ENCODE peak calls at places on chromosomes 4 and X, in eight cellular contexts. One of them, this sample, is unnamed. For H3K27me3, the result is how much of the 10 kb centered on the place peaks cover.

GRCh38 chrX:13346646-13347045 is 26.8 kb upstream of the ATXN3L start:
- DNase-seq in MM.1S: no peak
- DNase-seq in heart right ventricle: no peak
- DNase-seq in heart left ventricle: no peak
- DNase-seq in brain microvascular endothelial cell: no peak
- DNase-seq in endodermal cell: no peak
- DNase-seq in psoas muscle: no peak
- DNase-seq in HCT116: no peak
- DNase-seq in this sample: no peak

GRCh38 chr4:120839974-120840751 is 82.4 kb downstream of the PRDM5 start:
- DNase-seq in MM.1S: no peak
- DNase-seq in heart right ventricle: no peak
- DNase-seq in heart left ventricle: no peak
- DNase-seq in brain microvascular endothelial cell: no peak
- DNase-seq in endodermal cell: no peak
- DNase-seq in psoas muscle: peak
- DNase-seq in HCT116: no peak
- DNase-seq in this sample: no peak

GRCh38 chrX:134251241-134251640 is 14.3 kb downstream of the CCDC160 start:
- DNase-seq in MM.1S: no peak
- DNase-seq in heart right ventricle: no peak
- DNase-seq in heart left ventricle: no peak
- DNase-seq in brain microvascular endothelial cell: no peak
- DNase-seq in endodermal cell: no peak
- DNase-seq in psoas muscle: no peak
- DNase-seq in HCT116: no peak
- DNase-seq in this sample: no peak

GRCh38 chr4:15234585-15235126 is 193.2 kb upstream of the C1QTNF7 start:
- DNase-seq in MM.1S: no peak
- DNase-seq in heart right ventricle: peak
- DNase-seq in heart left ventricle: no peak
- DNase-seq in brain microvascular endothelial cell: peak
- DNase-seq in endodermal cell: no peak
- DNase-seq in psoas muscle: no peak
- DNase-seq in HCT116: no peak
- DNase-seq in this sample: no peak

GRCh38 chr4:70365479-70365878 is 4.9 kb downstream of the SMR3A start:
- DNase-seq in MM.1S: no peak
- DNase-seq in heart right ventricle: no peak
- DNase-seq in heart left ventricle: no peak
- DNase-seq in brain microvascular endothelial cell: no peak
- DNase-seq in endodermal cell: no peak
- DNase-seq in psoas muscle: no peak
- DNase-seq in HCT116: no peak
- DNase-seq in this sample: no peak

GRCh38 chr4:112910109-112910736 is 139.2 kb upstream of the ANK2 start:
- DNase-seq in MM.1S: no peak
- DNase-seq in heart right ventricle: peak
- DNase-seq in heart left ventricle: no peak
- DNase-seq in brain microvascular endothelial cell: peak
- DNase-seq in endodermal cell: no peak
- DNase-seq in psoas muscle: no peak
- DNase-seq in HCT116: no peak
- DNase-seq in this sample: no peak

GRCh38 chrX:1313788-1314187 is 22.8 kb upstream of the IL3RA start:
- DNase-seq in MM.1S: no peak
- DNase-seq in heart right ventricle: no peak
- DNase-seq in heart left ventricle: no peak
- DNase-seq in brain microvascular endothelial cell: no peak
- DNase-seq in endodermal cell: no peak
- DNase-seq in psoas muscle: no peak
- DNase-seq in HCT116: no peak
- DNase-seq in this sample: no peak

GRCh38 chr4:15677507-15677988 is 4.1 kb upstream of the FAM200B start:
- DNase-seq in MM.1S: no peak
- DNase-seq in heart right ventricle: no peak
- DNase-seq in heart left ventricle: no peak
- DNase-seq in brain microvascular endothelial cell: no peak
- DNase-seq in endodermal cell: no peak
- DNase-seq in psoas muscle: no peak
- DNase-seq in HCT116: peak
- DNase-seq in this sample: no peak

GRCh38 chr4:120517966-120518365 is 404.6 kb downstream of the PRDM5 start:
- DNase-seq in MM.1S: no peak
- DNase-seq in heart right ventricle: peak
- DNase-seq in heart left ventricle: peak
- DNase-seq in brain microvascular endothelial cell: peak
- DNase-seq in endodermal cell: peak
- DNase-seq in psoas muscle: no peak
- DNase-seq in HCT116: peak
- DNase-seq in this sample: no peak

GRCh38 chrX:133413218-133413925 is 1.9 kb downstream of the GPC4 start:
- DNase-seq in MM.1S: no peak
- DNase-seq in heart right ventricle: no peak
- DNase-seq in heart left ventricle: peak
- DNase-seq in brain microvascular endothelial cell: no peak
- DNase-seq in endodermal cell: peak
- DNase-seq in psoas muscle: peak
- DNase-seq in HCT116: no peak
- DNase-seq in this sample: no peak

GRCh38 chr4:106594291-106594952 is 225.8 kb upstream of the GIMD1 start:
- DNase-seq in MM.1S: no peak
- DNase-seq in heart right ventricle: no peak
- DNase-seq in heart left ventricle: no peak
- DNase-seq in brain microvascular endothelial cell: no peak
- DNase-seq in endodermal cell: no peak
- DNase-seq in psoas muscle: no peak
- DNase-seq in HCT116: no peak
- DNase-seq in this sample: no peak

GRCh38 chr4:47741200-47741599 is 96.7 kb downstream of the CORIN start:
- DNase-seq in MM.1S: no peak
- DNase-seq in heart right ventricle: no peak
- DNase-seq in heart left ventricle: no peak
- DNase-seq in brain microvascular endothelial cell: no peak
- DNase-seq in endodermal cell: no peak
- DNase-seq in psoas muscle: no peak
- DNase-seq in HCT116: no peak
- DNase-seq in this sample: no peak

GRCh38 chr4:176794151-176794550 is 1.4 kb upstream of the VEGFC start:
- DNase-seq in MM.1S: no peak
- DNase-seq in heart right ventricle: no peak
- DNase-seq in heart left ventricle: no peak
- DNase-seq in brain microvascular endothelial cell: peak
- DNase-seq in endodermal cell: no peak
- DNase-seq in psoas muscle: no peak
- DNase-seq in HCT116: no peak
- DNase-seq in this sample: no peak

GRCh38 chr4:24991015-24991414 is 39.7 kb downstream of the LGI2 start:
- DNase-seq in MM.1S: no peak
- DNase-seq in heart right ventricle: peak
- DNase-seq in heart left ventricle: peak
- DNase-seq in brain microvascular endothelial cell: peak
- DNase-seq in endodermal cell: no peak
- DNase-seq in psoas muscle: no peak
- DNase-seq in HCT116: no peak
- DNase-seq in this sample: no peak

GRCh38 chr4:24992968-24993367 is 37.8 kb downstream of the LGI2 start:
- DNase-seq in MM.1S: no peak
- DNase-seq in heart right ventricle: no peak
- DNase-seq in heart left ventricle: no peak
- DNase-seq in brain microvascular endothelial cell: no peak
- DNase-seq in endodermal cell: no peak
- DNase-seq in psoas muscle: no peak
- DNase-seq in HCT116: no peak
- DNase-seq in this sample: no peak

GRCh38 chr4:24989327-24989726 is 41.4 kb downstream of the LGI2 start:
- DNase-seq in MM.1S: no peak
- DNase-seq in heart right ventricle: no peak
- DNase-seq in heart left ventricle: no peak
- DNase-seq in brain microvascular endothelial cell: no peak
- DNase-seq in endodermal cell: no peak
- DNase-seq in psoas muscle: no peak
- DNase-seq in HCT116: no peak
- DNase-seq in this sample: no peak

GRCh38 chr4:24984602-24985532 is 45.9 kb downstream of the LGI2 start:
- DNase-seq in MM.1S: no peak
- DNase-seq in heart right ventricle: no peak
- DNase-seq in heart left ventricle: no peak
- DNase-seq in brain microvascular endothelial cell: no peak
- DNase-seq in endodermal cell: no peak
- DNase-seq in psoas muscle: no peak
- DNase-seq in HCT116: no peak
- DNase-seq in this sample: no peak

DNA sequence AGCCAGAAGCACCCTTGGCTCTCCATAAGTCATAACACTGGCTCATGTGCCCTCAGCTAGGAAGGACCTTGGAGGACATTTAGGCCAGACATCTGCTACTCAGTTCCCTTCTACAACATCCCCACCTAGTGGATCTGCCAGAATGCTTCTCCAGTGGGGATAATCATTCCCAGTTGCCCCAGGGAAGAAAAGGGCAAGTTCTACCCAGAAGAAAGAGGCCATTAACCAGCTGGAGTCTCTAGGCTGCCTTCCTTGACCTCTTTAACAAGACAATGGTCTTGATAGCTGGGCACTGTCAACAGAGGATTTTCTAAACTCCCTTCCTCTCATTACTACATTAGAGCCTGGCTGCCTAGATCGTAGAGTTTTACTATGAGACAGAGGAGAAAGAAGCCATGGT is 42.0 kb downstream of the LGI2 start:
- DNase-seq in MM.1S: peak
- DNase-seq in heart right ventricle: no peak
- DNase-seq in heart left ventricle: no peak
- DNase-seq in brain microvascular endothelial cell: peak
- DNase-seq in endodermal cell: peak
- DNase-seq in psoas muscle: no peak
- DNase-seq in HCT116: peak
- DNase-seq in this sample: no peak
- TF ChIP-seq CTCF in MM.1S: peak
- TF ChIP-seq CTCF in heart right ventricle: peak
- TF ChIP-seq CTCF in heart left ventricle: peak
- TF ChIP-seq CTCF in brain microvascular endothelial cell: peak
- TF ChIP-seq CTCF in endodermal cell: peak
- TF ChIP-seq CTCF in psoas muscle: peak
- TF ChIP-seq CTCF in HCT116: peak
- TF ChIP-seq CTCF in this sample: peak

GRCh38 chrX:126027229-126027628 is 138.9 kb downstream of the DCAF12L2 start:
- DNase-seq in MM.1S: no peak
- DNase-seq in heart right ventricle: no peak
- DNase-seq in heart left ventricle: no peak
- DNase-seq in brain microvascular endothelial cell: no peak
- DNase-seq in endodermal cell: peak
- DNase-seq in psoas muscle: no peak
- DNase-seq in HCT116: no peak
- DNase-seq in this sample: no peak

DNA sequence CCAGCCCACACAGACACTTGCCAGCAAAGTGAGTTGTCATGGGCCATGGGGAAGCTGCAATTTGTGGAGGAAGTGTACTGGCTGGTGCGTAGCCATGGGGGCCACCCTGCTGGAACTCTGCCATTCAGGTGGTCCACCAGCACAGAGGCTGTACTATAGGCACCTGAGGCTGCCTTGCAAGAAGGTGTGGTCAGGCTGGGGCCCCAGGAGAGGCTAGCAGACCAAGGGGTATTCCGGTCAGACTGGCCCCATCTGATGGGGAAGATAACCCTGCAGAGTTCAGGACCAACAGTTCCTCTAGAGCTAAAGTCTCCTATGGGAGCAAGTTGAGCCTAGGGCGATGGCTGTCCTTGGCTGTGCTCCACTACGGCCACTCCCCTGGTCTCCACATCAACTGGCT is 136.1 kb downstream of the DCAF12L2 start:
- DNase-seq in MM.1S: no peak
- DNase-seq in heart right ventricle: no peak
- DNase-seq in heart left ventricle: no peak
- DNase-seq in brain microvascular endothelial cell: no peak
- DNase-seq in endodermal cell: no peak
- DNase-seq in psoas muscle: no peak
- DNase-seq in HCT116: no peak
- DNase-seq in this sample: no peak
- H3K27me3 ChIP-seq in MM.1S: under half
- H3K27me3 ChIP-seq in heart right ventricle: under half
- H3K27me3 ChIP-seq in heart left ventricle: under half
- H3K27me3 ChIP-seq in brain microvascular endothelial cell: under half
- H3K27me3 ChIP-seq in endodermal cell: under half
- H3K27me3 ChIP-seq in psoas muscle: under half
- H3K27me3 ChIP-seq in HCT116: under half
- H3K27me3 ChIP-seq in this sample: under half

GRCh38 chrX:41733939-41734338 is 10.0 kb downstream of the GPR82 start:
- DNase-seq in MM.1S: peak
- DNase-seq in heart right ventricle: no peak
- DNase-seq in heart left ventricle: no peak
- DNase-seq in brain microvascular endothelial cell: no peak
- DNase-seq in endodermal cell: no peak
- DNase-seq in psoas muscle: no peak
- DNase-seq in HCT116: no peak
- DNase-seq in this sample: no peak

GRCh38 chrX:41732260-41732659 is 8.3 kb downstream of the GPR82 start:
- DNase-seq in MM.1S: no peak
- DNase-seq in heart right ventricle: no peak
- DNase-seq in heart left ventricle: no peak
- DNase-seq in brain microvascular endothelial cell: no peak
- DNase-seq in endodermal cell: no peak
- DNase-seq in psoas muscle: no peak
- DNase-seq in HCT116: no peak
- DNase-seq in this sample: no peak

GRCh38 chrX:41737065-41737464 is 13.1 kb downstream of the GPR82 start:
- DNase-seq in MM.1S: no peak
- DNase-seq in heart right ventricle: no peak
- DNase-seq in heart left ventricle: no peak
- DNase-seq in brain microvascular endothelial cell: no peak
- DNase-seq in endodermal cell: no peak
- DNase-seq in psoas muscle: no peak
- DNase-seq in HCT116: no peak
- DNase-seq in this sample: no peak

GRCh38 chrX:41730101-41730500 is 6.1 kb downstream of the GPR82 start:
- DNase-seq in MM.1S: no peak
- DNase-seq in heart right ventricle: no peak
- DNase-seq in heart left ventricle: no peak
- DNase-seq in brain microvascular endothelial cell: no peak
- DNase-seq in endodermal cell: no peak
- DNase-seq in psoas muscle: no peak
- DNase-seq in HCT116: no peak
- DNase-seq in this sample: no peak

GRCh38 chrX:41734530-41734929 is 10.5 kb downstream of the GPR82 start:
- DNase-seq in MM.1S: no peak
- DNase-seq in heart right ventricle: no peak
- DNase-seq in heart left ventricle: no peak
- DNase-seq in brain microvascular endothelial cell: peak
- DNase-seq in endodermal cell: peak
- DNase-seq in psoas muscle: no peak
- DNase-seq in HCT116: peak
- DNase-seq in this sample: no peak
- TF ChIP-seq CTCF in MM.1S: peak
- TF ChIP-seq CTCF in heart right ventricle: peak
- TF ChIP-seq CTCF in heart left ventricle: no peak
- TF ChIP-seq CTCF in brain microvascular endothelial cell: peak
- TF ChIP-seq CTCF in endodermal cell: peak
- TF ChIP-seq CTCF in psoas muscle: no peak
- TF ChIP-seq CTCF in HCT116: peak
- TF ChIP-seq CTCF in this sample: peak

GRCh38 chr4:41241919-41242318 is 14.8 kb upstream of the UCHL1 start:
- DNase-seq in MM.1S: no peak
- DNase-seq in heart right ventricle: no peak
- DNase-seq in heart left ventricle: no peak
- DNase-seq in brain microvascular endothelial cell: no peak
- DNase-seq in endodermal cell: no peak
- DNase-seq in psoas muscle: no peak
- DNase-seq in HCT116: no peak
- DNase-seq in this sample: no peak
- H3K27me3 ChIP-seq in MM.1S: under half
- H3K27me3 ChIP-seq in heart right ventricle: under half
- H3K27me3 ChIP-seq in heart left ventricle: under half
- H3K27me3 ChIP-seq in brain microvascular endothelial cell: under half
- H3K27me3 ChIP-seq in endodermal cell: under half
- H3K27me3 ChIP-seq in psoas muscle: under half
- H3K27me3 ChIP-seq in HCT116: under half
- H3K27me3 ChIP-seq in this sample: under half